ENCODE peak calls at places on chromosomes 11 and 22, in ten cellular contexts. Z, D, T, E, G, O, J, W, B and S are unnamed samples.

GRCh38 chr11:78832226-78832947 is 257.7 kb upstream of the NARS2 start:
- DNase-seq in O (no peak), E (no peak), Z (no peak), G (no peak), D (no peak), B (no peak), J (no peak), W (no peak), T (no peak), S (no peak)

GRCh38 chr11:45881708-45882368 is 3.6 kb upstream of the MAPK8IP1 start:
- DNase-seq in T (no peak), E (no peak), O (no peak), D (no peak), B (no peak), G (no peak), W (no peak), J (no peak), Z (no peak), S (no peak)

GRCh38 chr11:120035756-120036155 is 102.2 kb downstream of the TRIM29 start:
- DNase-seq in J (no peak), E (peak; percentile 5), T (no peak), B (peak; percentile 15), O (no peak), Z (no peak), W (no peak), D (no peak), G (no peak), S (no peak)

GRCh38 chr11:95218149-95218548 is 12.9 kb downstream of the SESN3 start:
- DNase-seq in W (no peak), T (no peak), J (no peak), D (no peak), B (no peak), Z (no peak), E (no peak), O (no peak), G (no peak), S (no peak)

GRCh38 chr11:4607111-4607510 is 920 bp downstream of the TRIM68 start:
- DNase-seq in O (peak; percentile 11), G (no peak), J (no peak), T (no peak), D (peak; percentile 20), E (no peak), Z (peak; percentile 7), B (no peak), W (no peak), S (no peak)

GRCh38 chr11:68398870-68399865 is 61.4 kb upstream of the PPP6R3 start:
- DNase-seq in G (no peak), B (no peak), Z (no peak), T (no peak), E (no peak), D (no peak), O (no peak), J (no peak), W (no peak), S (no peak)

GRCh38 chr11:42524534-42525227 is 787.1 kb upstream of the API5 start:
- DNase-seq in E (peak; percentile 42), B (peak; percentile 93), G (no peak), D (peak; percentile 74), J (peak; percentile 85), O (peak; percentile 15), Z (no peak), T (peak; percentile 52), W (peak; percentile 41), S (peak; percentile 34)

GRCh38 chr22:26259510-26259909 is 90.2 kb downstream of the SEZ6L start:
- DNase-seq in T (peak; percentile 12), W (peak; percentile 30), O (peak; percentile 7), D (peak; percentile 8), G (peak; percentile 0), J (peak; percentile 67), E (no peak), B (peak; percentile 91), Z (peak; percentile 8), S (no peak)

GRCh38 chr11:103749158-103749557 is 287.3 kb upstream of the DDI1 start:
- DNase-seq in J (no peak), Z (peak; percentile 9), D (peak; percentile 10), W (no peak), O (peak; percentile 19), E (no peak), B (no peak), T (peak; percentile 52), G (no peak), S (no peak)

GRCh38 chr11:122843281-122844150 is 5.2 kb downstream of the CRTAM start:
- DNase-seq in E (no peak), B (peak; percentile 73), W (peak; percentile 81), Z (no peak), D (no peak), J (no peak), O (no peak), G (no peak), T (no peak), S (no peak)

GRCh38 chr11:120146413-120147093 is 8.6 kb upstream of the TRIM29 start:
- DNase-seq in G (no peak), O (no peak), Z (no peak), E (no peak), J (no peak), W (no peak), B (peak; percentile 42), T (no peak), D (no peak), S (no peak)

GRCh38 chr22:30247561-30247960 is 1.0 kb upstream of the LIF start:
- DNase-seq in Z (no peak), J (no peak), T (no peak), E (peak; percentile 39), W (no peak), B (no peak), O (no peak), G (no peak), D (no peak), S (no peak)

GRCh38 chr11:94938399-94939055 is 34.8 kb downstream of the CWC15 start:
- DNase-seq in Z (peak; percentile 92), D (peak; percentile 92), T (no peak), J (no peak), B (no peak), O (peak; percentile 90), W (no peak), G (no peak), E (no peak), S (no peak)

GRCh38 chr22:33255781-33256180 is 197.6 kb upstream of the SYN3 start:
- DNase-seq in W (no peak), G (no peak), B (no peak), O (no peak), Z (no peak), E (no peak), J (no peak), T (no peak), D (no peak), S (no peak)

GRCh38 chr11:73380321-73380720 is 4.1 kb downstream of the RELT start:
- DNase-seq in E (no peak), W (no peak), B (no peak), T (no peak), G (no peak), D (no peak), Z (no peak), O (no peak), J (no peak), S (no peak)

GRCh38 chr11:72038491-72038890 is 39.8 kb downstream of the IL18BP start:
- DNase-seq in J (no peak), Z (peak; percentile 72), D (peak; percentile 58), E (peak; percentile 73), B (no peak), T (peak; percentile 33), G (no peak), O (peak; percentile 93), W (no peak), S (no peak)

GRCh38 chr11:971731-972365 is 46.2 kb downstream of the AP2A2 start:
- DNase-seq in O (no peak), D (no peak), G (no peak), J (no peak), B (no peak), W (no peak), Z (no peak), T (no peak), E (no peak), S (no peak)
- H3K36me3 ChIP-seq in O (peaks cover 53% of the 10 kb centered on the region), D (peaks cover 4% of the 10 kb centered on the region), G (peaks cover 10% of the 10 kb centered on the region), J (peaks cover 82% of the 10 kb centered on the region), B (peaks cover 34% of the 10 kb centered on the region), W (peaks cover 72% of the 10 kb centered on the region), Z (peaks cover 44% of the 10 kb centered on the region), T (peaks cover 5% of the 10 kb centered on the region), E (peaks cover 9% of the 10 kb centered on the region), S (peaks cover 34% of the 10 kb centered on the region)

GRCh38 chr22:49824185-49824925 is 3.3 kb downstream of the BRD1 start:
- DNase-seq in D (no peak), E (no peak), W (no peak), G (no peak), B (no peak), Z (no peak), T (peak; percentile 58), O (no peak), J (no peak), S (no peak)
- H3K9ac ChIP-seq in D (no peak overlapping the region), E (no peak overlapping the region), W (no peak overlapping the region), G (no peak overlapping the region), B (no peak overlapping the region), Z (no peak overlapping the region), T (no peak overlapping the region), O (peak overlapping the region; percentile 37), J (no peak overlapping the region), S (no peak overlapping the region)

GRCh38 chr11:108206969-108207682 is 15.3 kb downstream of the NPAT start:
- DNase-seq in J (no peak), D (no peak), O (no peak), Z (no peak), B (no peak), E (no peak), T (no peak), G (no peak), W (no peak), S (no peak)
- H3K9me3 ChIP-seq in J (peaks cover 46% of the 10 kb centered on the region), D (peaks cover 19% of the 10 kb centered on the region), O (no peaks in the 10 kb centered on the region), Z (peaks cover 16% of the 10 kb centered on the region), B (peaks cover 72% of the 10 kb centered on the region), E (no peaks in the 10 kb centered on the region), T (no peaks in the 10 kb centered on the region), G (no peaks in the 10 kb centered on the region), W (no peaks in the 10 kb centered on the region), S (peaks cover 2% of the 10 kb centered on the region)

GRCh38 chr11:2393111-2393868 is 7.3 kb upstream of the TSSC4 start:
- DNase-seq in G (no peak), E (no peak), Z (no peak), B (no peak), T (no peak), D (no peak), O (no peak), J (no peak), W (no peak), S (no peak)

GRCh38 chr11:2395856-2396255 is 4.7 kb upstream of the TSSC4 start:
- DNase-seq in E (no peak), D (no peak), J (no peak), B (no peak), W (no peak), Z (no peak), O (no peak), T (no peak), G (no peak), S (no peak)

GRCh38 chr11:2395211-2395730 is 5.3 kb upstream of the TSSC4 start:
- DNase-seq in E (no peak), O (no peak), T (no peak), J (no peak), G (no peak), Z (no peak), B (no peak), D (no peak), W (no peak), S (no peak)

GRCh38 chr11:2393941-2394817 is 6.4 kb upstream of the TSSC4 start:
- DNase-seq in J (no peak), D (no peak), W (no peak), T (no peak), Z (no peak), G (no peak), E (no peak), O (no peak), B (no peak), S (no peak)

DNA sequence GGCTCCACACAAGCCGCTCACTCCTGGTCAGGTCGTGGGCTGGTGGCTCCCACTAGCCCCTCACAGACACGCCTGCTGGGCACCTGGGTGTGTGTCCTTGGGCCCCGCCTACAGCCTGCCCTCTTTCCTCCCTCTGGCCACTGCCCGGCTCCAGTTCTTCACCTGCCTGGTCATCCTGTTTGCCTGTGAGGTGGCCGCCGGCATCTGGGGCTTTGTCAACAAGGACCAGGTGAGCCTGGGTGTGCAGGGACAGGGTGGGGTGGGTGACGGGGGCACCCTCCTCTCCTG is 5.8 kb upstream of the TSSC4 start:
- DNase-seq in J (no peak), G (no peak), W (no peak), T (no peak), B (no peak), D (no peak), Z (no peak), O (no peak), E (no peak), S (no peak)
- H3K36me3 ChIP-seq in J (peaks cover 87% of the 10 kb centered on the region), G (peaks cover 15% of the 10 kb centered on the region), W (no peaks in the 10 kb centered on the region), T (peaks cover 4% of the 10 kb centered on the region), B (peaks cover 25% of the 10 kb centered on the region), D (peaks cover 6% of the 10 kb centered on the region), Z (peaks cover 56% of the 10 kb centered on the region), O (peaks cover 58% of the 10 kb centered on the region), E (peaks cover 3% of the 10 kb centered on the region), S (peaks cover 5% of the 10 kb centered on the region)